ENCODE peak calls at places on chromosomes 2 and 18, in eight cellular contexts. V is psoas muscle, E is cardiac muscle cell, S is suprapubic skin, H is AG10803, C is heart right ventricle, J is fibroblast of mammary gland, Y is HL-60. G is an unnamed sample.

GRCh38 chr18:48702346-48703032 is 163.7 kb downstream of the CTIF start:
- DNase-seq in V (no peak), E (no peak), S (no peak), H (no peak), C (no peak), J (no peak), Y (no peak), G (no peak)

GRCh38 chr2:66689456-66690051 is 254.6 kb downstream of the MEIS1 start:
- DNase-seq in V (no peak), E (no peak), S (no peak), H (no peak), C (no peak), J (peak), Y (no peak), G (no peak)

GRCh38 chr2:198928026-198928425 is 529.7 kb downstream of the SATB2 start:
- DNase-seq in V (no peak), E (no peak), S (no peak), H (no peak), C (no peak), J (no peak), Y (no peak), G (no peak)

GRCh38 chr18:62523631-62524442 is 1.0 kb downstream of the ZCCHC2 start:
- DNase-seq in V (peak), E (peak), S (peak), H (peak), C (peak), J (peak), Y (no peak), G (peak)

GRCh38 chr2:63591566-63592175 is 2.9 kb downstream of the MDH1 start:
- DNase-seq in V (no peak), E (no peak), S (no peak), H (no peak), C (no peak), J (no peak), Y (no peak), G (no peak)

GRCh38 chr2:64595397-64596160 is 58.1 kb downstream of the SERTAD2 start:
- DNase-seq in V (no peak), E (peak), S (no peak), H (peak), C (no peak), J (peak), Y (no peak), G (no peak)

GRCh38 chr2:84970956-84971798 is at the start of gene KCMF1:
- DNase-seq in V (peak), E (peak), S (peak), H (peak), C (peak), J (peak), Y (no peak), G (peak)

GRCh38 chr2:189060096-189060642 is 86.0 kb downstream of the COL3A1 start:
- DNase-seq in V (no peak), E (no peak), S (no peak), H (no peak), C (no peak), J (no peak), Y (no peak), G (no peak)

GRCh38 chr18:76412818-76413565 is 82.0 kb downstream of the ZNF516 start:
- DNase-seq in V (no peak), E (no peak), S (no peak), H (peak), C (no peak), J (peak), Y (no peak), G (no peak)

GRCh38 chr2:219022616-219023015 is 18.7 kb downstream of the CFAP65 start:
- DNase-seq in V (peak), E (no peak), S (no peak), H (no peak), C (no peak), J (no peak), Y (no peak), G (no peak)

GRCh38 chr2:28956890-28957289 is 24.2 kb upstream of the TOGARAM2 start:
- DNase-seq in V (no peak), E (no peak), S (no peak), H (peak), C (no peak), J (peak), Y (no peak), G (no peak)

GRCh38 chr2:208318127-208318526 is 52.1 kb downstream of the PIKFYVE start:
- DNase-seq in V (no peak), E (no peak), S (no peak), H (no peak), C (no peak), J (no peak), Y (no peak), G (no peak)

GRCh38 chr18:64799378-64799777 is 650.5 kb upstream of the LINC00305 start:
- DNase-seq in V (no peak), E (no peak), S (no peak), H (no peak), C (no peak), J (no peak), Y (no peak), G (no peak)

GRCh38 chr2:134027980-134028379 is 225.9 kb upstream of the MGAT5 start:
- DNase-seq in V (peak), E (no peak), S (no peak), H (no peak), C (no peak), J (no peak), Y (no peak), G (no peak)

GRCh38 chr2:148674063-148675020 is 29.8 kb downstream of the EPC2 start:
- DNase-seq in V (no peak), E (no peak), S (no peak), H (no peak), C (no peak), J (peak), Y (no peak), G (no peak)

GRCh38 chr2:234137400-234138014 is 87.0 kb downstream of the SPP2 start:
- DNase-seq in V (no peak), E (no peak), S (no peak), H (peak), C (no peak), J (no peak), Y (no peak), G (no peak)

GRCh38 chr2:67289921-67290371 is 107.2 kb upstream of the ETAA1 start:
- DNase-seq in V (no peak), E (no peak), S (no peak), H (peak), C (no peak), J (peak), Y (no peak), G (no peak)

GRCh38 chr2:37973615-37974353 is 48.7 kb downstream of the RMDN2 start:
- DNase-seq in V (no peak), E (no peak), S (no peak), H (no peak), C (no peak), J (no peak), Y (no peak), G (no peak)

GRCh38 chr2:161436411-161436810 is 20.3 kb downstream of the TBR1 start:
- DNase-seq in V (no peak), E (no peak), S (no peak), H (peak), C (no peak), J (peak), Y (no peak), G (no peak)

GRCh38 chr18:23982154-23983071 is 32.1 kb upstream of the TTC39C start:
- DNase-seq in V (peak), E (no peak), S (no peak), H (peak), C (peak), J (peak), Y (no peak), G (peak)

GRCh38 chr2:275457-275856 is 10.7 kb downstream of the ACP1 start:
- DNase-seq in V (no peak), E (no peak), S (no peak), H (no peak), C (no peak), J (no peak), Y (no peak), G (no peak)

GRCh38 chr2:64754587-64754986 is 100.9 kb upstream of the SERTAD2 start:
- DNase-seq in V (no peak), E (no peak), S (no peak), H (no peak), C (no peak), J (no peak), Y (no peak), G (no peak)

GRCh38 chr18:901769-902168 is 2.9 kb upstream of the ADCYAP1 start:
- DNase-seq in V (no peak), E (no peak), S (no peak), H (no peak), C (no peak), J (no peak), Y (no peak), G (no peak)

GRCh38 chr18:73681398-73681797 is 466.2 kb downstream of the FBXO15 start:
- DNase-seq in V (no peak), E (no peak), S (no peak), H (no peak), C (no peak), J (no peak), Y (no peak), G (no peak)

GRCh38 chr2:134174711-134175110 is 79.2 kb upstream of the MGAT5 start:
- DNase-seq in V (no peak), E (no peak), S (no peak), H (no peak), C (peak), J (no peak), Y (no peak), G (no peak)

GRCh38 chr18:79581406-79581805 is 98.2 kb upstream of the CTDP1 start:
- DNase-seq in V (peak), E (no peak), S (peak), H (no peak), C (no peak), J (no peak), Y (no peak), G (no peak)

GRCh38 chr2:43368483-43369385 is 142.3 kb upstream of the ZFP36L2 start:
- DNase-seq in V (no peak), E (no peak), S (no peak), H (peak), C (no peak), J (peak), Y (no peak), G (no peak)

GRCh38 chr2:207937253-207937652 is 88.1 kb downstream of the PLEKHM3 start:
- DNase-seq in V (no peak), E (no peak), S (no peak), H (no peak), C (no peak), J (no peak), Y (no peak), G (no peak)

GRCh38 chr2:233023007-233023760 is 9.3 kb upstream of the NEU2 start:
- DNase-seq in V (no peak), E (no peak), S (no peak), H (no peak), C (no peak), J (no peak), Y (no peak), G (no peak)

DNA sequence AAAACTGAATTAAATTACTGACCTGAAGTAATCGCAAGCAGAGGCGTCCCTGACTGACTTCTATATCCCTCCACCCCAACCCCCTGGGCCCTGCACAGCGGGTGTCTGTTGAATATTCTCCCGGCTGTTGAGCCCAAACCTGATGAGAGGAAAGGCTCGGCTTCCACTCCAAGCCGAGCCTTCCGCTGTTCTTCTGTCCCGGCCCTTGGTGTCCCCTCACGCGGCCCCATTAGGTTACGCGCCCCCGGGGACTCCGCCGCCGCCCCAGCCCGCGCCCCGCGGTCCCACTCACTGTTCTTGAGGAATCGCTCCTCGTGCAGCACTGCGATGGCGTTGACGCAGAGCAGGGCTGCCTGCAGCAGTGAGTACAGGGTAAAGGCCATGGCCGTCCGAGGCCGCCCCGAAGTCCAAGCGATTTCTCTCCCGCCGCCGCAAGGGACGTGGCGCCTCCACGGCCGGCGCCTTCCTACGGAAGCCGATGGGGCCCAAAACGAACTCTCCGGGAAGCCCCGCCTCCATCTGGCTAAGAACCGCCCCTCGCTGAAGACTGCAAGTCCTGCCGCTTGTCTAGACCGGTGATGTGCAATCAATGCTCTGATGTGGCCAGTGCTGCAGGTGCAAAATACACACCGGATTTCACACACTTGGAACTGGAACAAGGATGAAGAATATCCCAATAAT is at the start of gene IER3IP1:
- DNase-seq in V (peak), E (peak), S (peak), H (peak), C (peak), J (peak), Y (peak), G (peak)
- TF ChIP-seq CTCF in V (peak), E (no peak), S (no peak), H (peak), C (peak), J (no peak), Y (no peak), G (no peak)

DNA sequence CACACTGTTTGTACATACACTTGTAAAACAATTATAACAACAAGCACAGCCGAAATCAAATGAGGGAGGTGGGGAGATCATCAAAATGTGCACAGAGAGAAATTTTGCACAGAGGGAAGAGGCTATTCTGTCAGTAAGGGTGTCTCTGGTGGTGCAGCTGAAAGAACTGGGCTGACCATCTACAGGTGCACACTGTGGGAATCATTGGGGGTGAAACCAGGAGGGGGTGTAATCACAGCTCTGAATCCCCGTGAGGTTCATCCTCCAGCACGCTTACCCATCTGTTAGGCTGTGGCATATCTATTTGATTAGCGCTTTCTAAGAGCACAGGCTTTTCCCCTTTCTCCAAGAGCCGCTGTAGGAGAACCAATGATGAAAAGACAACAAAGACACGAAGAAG is 389.9 kb upstream of the CDH20 start:
- DNase-seq in V (no peak), E (no peak), S (no peak), H (no peak), C (no peak), J (no peak), Y (no peak), G (no peak)
- TF ChIP-seq CTCF in V (no peak), E (no peak), S (no peak), H (no peak), C (no peak), J (no peak), Y (no peak), G (no peak)

DNA sequence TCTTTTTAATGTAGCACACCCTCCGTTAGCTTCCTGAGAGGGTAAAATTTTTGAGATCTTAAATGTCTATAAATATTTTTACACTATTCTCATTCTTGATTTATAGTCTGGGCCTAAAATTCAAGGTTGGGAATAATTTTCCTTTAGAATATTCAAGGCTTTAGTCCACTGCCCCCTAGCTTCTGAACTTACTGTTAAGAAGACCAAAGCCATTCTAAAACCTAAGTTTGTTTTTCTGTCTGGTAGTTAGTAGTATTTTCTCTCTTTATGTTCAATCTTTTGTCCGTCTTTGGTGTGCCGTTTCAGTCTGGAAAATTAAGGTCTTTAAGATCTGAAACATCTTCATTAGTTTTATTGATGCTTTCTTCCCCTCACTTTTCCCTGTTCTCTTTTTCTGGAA is 14.5 kb downstream of the OSBPL6 start:
- DNase-seq in V (no peak), E (peak), S (no peak), H (no peak), C (no peak), J (peak), Y (no peak), G (no peak)
- TF ChIP-seq CTCF in V (peak), E (peak), S (no peak), H (peak), C (peak), J (peak), Y (no peak), G (no peak)

GRCh38 chr2:15058015-15058414 is 425.5 kb downstream of the LRATD1 start:
- DNase-seq in V (no peak), E (no peak), S (no peak), H (no peak), C (no peak), J (peak), Y (no peak), G (no peak)
- TF ChIP-seq CTCF in V (peak), E (no peak), S (no peak), H (peak), C (no peak), J (peak), Y (peak), G (peak)

DNA sequence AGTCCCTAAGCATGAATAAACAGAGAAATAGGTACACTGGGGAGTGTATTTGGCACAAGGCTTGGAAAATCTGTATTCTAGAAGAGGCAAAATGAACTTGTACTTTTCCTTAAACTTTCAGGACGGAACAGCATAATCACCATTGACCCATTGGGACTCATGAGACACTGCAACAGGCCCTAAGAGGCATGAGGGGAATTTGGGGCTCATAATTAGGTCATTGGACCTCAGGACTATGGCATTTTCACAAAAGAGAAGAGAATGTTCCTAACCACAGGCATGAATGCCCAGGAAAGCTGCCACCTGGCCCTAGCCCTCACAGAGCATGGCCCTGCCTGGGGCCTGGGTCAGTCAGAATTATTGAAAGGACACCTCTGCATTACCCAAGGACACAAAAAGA is 67.9 kb upstream of the PIK3C3 start:
- DNase-seq in V (no peak), E (no peak), S (no peak), H (peak), C (no peak), J (no peak), Y (no peak), G (no peak)
- TF ChIP-seq CTCF in V (no peak), E (no peak), S (no peak), H (no peak), C (no peak), J (no peak), Y (no peak), G (no peak)

GRCh38 chr2:231361701-231362588 is 33.6 kb upstream of the B3GNT7 start:
- DNase-seq in V (no peak), E (no peak), S (no peak), H (no peak), C (no peak), J (no peak), Y (peak), G (no peak)
- TF ChIP-seq CTCF in V (no peak), E (no peak), S (no peak), H (no peak), C (no peak), J (no peak), Y (peak), G (no peak)

GRCh38 chr2:71389379-71390072 is 57.9 kb downstream of the ZNF638 start:
- DNase-seq in V (no peak), E (no peak), S (no peak), H (no peak), C (no peak), J (no peak), Y (no peak), G (no peak)
- TF ChIP-seq CTCF in V (no peak), E (no peak), S (no peak), H (no peak), C (no peak), J (no peak), Y (no peak), G (no peak)

GRCh38 chr2:55063226-55063625 is 13.0 kb upstream of the RTN4 start:
- DNase-seq in V (no peak), E (no peak), S (no peak), H (peak), C (no peak), J (no peak), Y (no peak), G (no peak)

GRCh38 chr2:55062754-55063153 is 12.5 kb upstream of the RTN4 start:
- DNase-seq in V (no peak), E (no peak), S (no peak), H (no peak), C (no peak), J (no peak), Y (no peak), G (no peak)

GRCh38 chr2:55059793-55060192 is 9.5 kb upstream of the RTN4 start:
- DNase-seq in V (no peak), E (no peak), S (no peak), H (no peak), C (no peak), J (no peak), Y (no peak), G (no peak)

GRCh38 chr2:55061534-55062344 is 11.5 kb upstream of the RTN4 start:
- DNase-seq in V (no peak), E (no peak), S (no peak), H (no peak), C (no peak), J (no peak), Y (no peak), G (no peak)

DNA sequence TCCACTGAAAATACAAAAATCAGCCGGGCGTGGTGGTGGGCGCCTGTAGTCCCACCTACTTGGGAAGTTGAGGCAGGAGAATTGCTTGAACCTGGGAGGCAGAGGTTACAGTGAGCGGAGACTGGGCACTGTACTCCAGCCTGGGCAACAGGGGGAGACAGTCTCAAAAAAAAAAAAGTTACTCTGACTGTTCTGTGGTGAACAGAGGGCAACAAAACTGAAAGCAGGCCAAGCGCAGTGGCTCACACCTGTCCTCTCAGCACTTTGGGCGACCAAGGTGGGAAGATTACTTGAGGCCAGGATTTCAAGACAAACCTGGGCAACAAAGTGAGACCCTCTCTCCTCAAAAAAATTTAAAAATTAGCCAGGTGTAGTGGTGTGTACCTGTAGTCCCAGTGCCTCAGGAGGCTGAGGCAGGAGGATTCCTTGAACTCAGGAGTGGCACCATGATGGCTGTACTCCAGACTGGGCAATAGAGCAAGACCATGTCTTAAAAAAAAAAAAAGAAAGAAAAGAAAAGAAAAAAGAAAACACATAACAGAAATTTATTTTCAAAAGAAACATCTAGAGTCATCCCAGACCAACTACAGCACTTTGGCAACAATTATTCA is 13.6 kb upstream of the RTN4 start:
- DNase-seq in V (no peak), E (no peak), S (no peak), H (no peak), C (no peak), J (no peak), Y (no peak), G (no peak)
- TF ChIP-seq CTCF in V (no peak), E (no peak), S (no peak), H (no peak), C (no peak), J (peak), Y (no peak), G (no peak)